ENCODE peak calls at places on chromosomes 5 and 9, in eight cellular contexts. B is body of pancreas, J is IMR-90, G is breast epithelium, E is heart left ventricle, S is tibial nerve, T is Peyer's patch, X is sigmoid colon. Q is an unnamed sample. For H3K36me3, the result is how much of the 10 kb centered on the place peaks cover.

GRCh38 chr9:15374825-15375224 is 47.9 kb upstream of the SNAPC3 start:
- DNase-seq in G (no peak), E (no peak), B (no peak), T (no peak), X (no peak), J (no peak), S (no peak), Q (no peak)

GRCh38 chr5:108655750-108656450 is 91.8 kb upstream of the FER start:
- DNase-seq in J (peak), T (no peak), S (no peak), G (no peak), B (no peak), E (no peak), X (no peak), Q (no peak)

GRCh38 chr9:137679249-137679648 is 60.4 kb downstream of the EHMT1 start:
- DNase-seq in J (no peak), E (no peak), X (no peak), G (no peak), B (no peak), S (no peak), T (peak), Q (no peak)

GRCh38 chr9:28158451-28158850 is 585.2 kb upstream of the C9orf72 start:
- DNase-seq in S (no peak), T (no peak), B (no peak), X (no peak), G (no peak), J (no peak), E (no peak), Q (no peak)

GRCh38 chr5:25955337-25955736 is 1083.0 kb downstream of the CDH9 start:
- DNase-seq in J (no peak), G (no peak), X (no peak), B (no peak), T (no peak), S (no peak), E (no peak), Q (no peak)

GRCh38 chr9:37442556-37442955 is 20.1 kb downstream of the GRHPR start:
- DNase-seq in E (no peak), X (no peak), J (no peak), G (no peak), B (no peak), T (no peak), S (no peak), Q (no peak)

GRCh38 chr9:98380065-98380681 is 124.7 kb upstream of the TBC1D2 start:
- DNase-seq in X (no peak), T (peak), G (no peak), E (no peak), J (peak), B (peak), S (no peak), Q (no peak)

GRCh38 chr5:171823269-171823668 is 37.7 kb downstream of the SMIM23 start:
- DNase-seq in S (no peak), T (no peak), E (no peak), J (no peak), X (no peak), B (peak), G (no peak), Q (no peak)

GRCh38 chr9:130242270-130243014 is 23.1 kb upstream of the HMCN2 start:
- DNase-seq in G (no peak), S (no peak), J (no peak), T (no peak), E (no peak), B (no peak), X (peak), Q (no peak)

GRCh38 chr5:89337-90286 is 2.4 kb upstream of the PLEKHG4B start:
- DNase-seq in J (no peak), G (no peak), T (no peak), X (no peak), E (no peak), S (no peak), B (no peak), Q (no peak)

GRCh38 chr9:130426883-130427282 is 17.9 kb upstream of the ASS1 start:
- DNase-seq in E (peak), J (peak), X (no peak), T (no peak), G (no peak), B (no peak), S (no peak), Q (no peak)

GRCh38 chr5:152092580-152092979 is 167.9 kb upstream of the GLRA1 start:
- DNase-seq in S (no peak), G (no peak), T (no peak), X (no peak), B (no peak), E (no peak), J (no peak), Q (peak)

GRCh38 chr9:137113385-137114159 is 961 bp downstream of the DPP7 start:
- DNase-seq in J (no peak), S (no peak), X (peak), E (no peak), T (no peak), G (no peak), B (no peak), Q (no peak)

GRCh38 chr5:39523821-39524220 is 99.0 kb upstream of the DAB2 start:
- DNase-seq in T (no peak), E (no peak), J (peak), X (no peak), B (no peak), G (no peak), S (no peak), Q (no peak)

GRCh38 chr5:13359326-13359725 is 585.2 kb downstream of the DNAH5 start:
- DNase-seq in T (no peak), S (no peak), B (no peak), J (peak), G (no peak), E (no peak), X (no peak), Q (no peak)

GRCh38 chr9:114048533-114049452 is 29.3 kb downstream of the AMBP start:
- DNase-seq in G (peak), B (no peak), J (no peak), E (no peak), X (peak), S (no peak), T (peak), Q (no peak)

GRCh38 chr9:78363221-78363620 is 66.3 kb downstream of the PSAT1 start:
- DNase-seq in X (peak), S (no peak), J (peak), E (peak), T (no peak), B (no peak), G (no peak), Q (no peak)

GRCh38 chr9:96135071-96135825 is 166.7 kb downstream of the HSD17B3 start:
- DNase-seq in B (no peak), X (peak), S (no peak), J (peak), E (no peak), T (no peak), G (no peak), Q (no peak)

GRCh38 chr5:15752886-15753285 is 252.9 kb downstream of the FBXL7 start:
- DNase-seq in X (peak), J (peak), S (no peak), B (no peak), T (no peak), G (no peak), E (peak), Q (peak)

GRCh38 chr5:132055441-132055807 is 5.0 kb upstream of the IL3 start:
- DNase-seq in T (peak), S (no peak), G (no peak), X (no peak), J (no peak), E (no peak), B (peak), Q (no peak)

GRCh38 chr9:37406603-37407401 is 15.7 kb upstream of the GRHPR start:
- DNase-seq in S (no peak), X (no peak), E (no peak), T (no peak), J (no peak), B (peak), G (no peak), Q (no peak)

GRCh38 chr5:24363789-24364534 is 280.8 kb downstream of the CDH10 start:
- DNase-seq in T (no peak), G (no peak), X (no peak), J (no peak), E (no peak), S (no peak), B (peak), Q (no peak)

GRCh38 chr5:79200573-79201183 is 35.3 kb upstream of the JMY start:
- DNase-seq in B (peak), J (peak), X (no peak), S (no peak), G (no peak), T (no peak), E (no peak), Q (no peak)

GRCh38 chr5:52915176-52915875 is 73.8 kb upstream of the ITGA2 start:
- DNase-seq in G (no peak), J (peak), S (no peak), T (peak), X (peak), E (peak), B (peak), Q (peak)

GRCh38 chr9:134943411-134943810 is 25.7 kb upstream of the FCN1 start:
- DNase-seq in E (no peak), T (no peak), S (no peak), X (no peak), J (no peak), B (no peak), G (no peak), Q (no peak)

GRCh38 chr5:151870820-151871219 is 53.8 kb downstream of the GLRA1 start:
- DNase-seq in E (no peak), T (no peak), J (peak), G (no peak), S (no peak), X (no peak), B (no peak), Q (no peak)

GRCh38 chr9:14466429-14466818 is 152.5 kb upstream of the NFIB start:
- DNase-seq in E (no peak), G (no peak), T (no peak), J (no peak), X (no peak), B (no peak), S (no peak), Q (no peak)

GRCh38 chr5:963673-964531 is 44.7 kb upstream of the NKD2 start:
- DNase-seq in G (no peak), X (no peak), E (peak), S (no peak), B (no peak), T (no peak), J (peak), Q (no peak)

GRCh38 chr5:156824800-156825199 is 25.3 kb upstream of the PPP1R2B start:
- DNase-seq in G (no peak), J (peak), E (no peak), X (no peak), S (no peak), T (no peak), B (no peak), Q (peak)

GRCh38 chr5:145941096-145941676 is 4.8 kb downstream of the SH3RF2 start:
- DNase-seq in B (no peak), T (no peak), J (peak), G (no peak), X (no peak), S (no peak), E (no peak), Q (peak)

GRCh38 chr9:89442981-89443817 is 54.7 kb downstream of the SEMA4D start:
- DNase-seq in S (no peak), J (peak), B (no peak), X (no peak), G (no peak), E (no peak), T (no peak), Q (no peak)

GRCh38 chr5:116502616-116503015 is 72.0 kb downstream of the SEMA6A start:
- DNase-seq in T (no peak), E (no peak), G (no peak), X (peak), J (peak), B (no peak), S (no peak), Q (peak)

GRCh38 chr5:56406221-56406620 is 173.1 kb upstream of the ANKRD55 start:
- DNase-seq in G (no peak), S (no peak), X (no peak), B (no peak), E (no peak), T (no peak), J (no peak), Q (no peak)

GRCh38 chr5:168059111-168059510 is 232.3 kb upstream of the WWC1 start:
- DNase-seq in J (no peak), B (no peak), T (no peak), X (no peak), E (no peak), G (no peak), S (no peak), Q (no peak)

GRCh38 chr5:168055982-168056381 is 235.5 kb upstream of the WWC1 start:
- DNase-seq in G (no peak), X (no peak), S (no peak), E (peak), B (no peak), T (no peak), J (no peak), Q (no peak)

GRCh38 chr5:168055141-168055680 is 236.2 kb upstream of the WWC1 start:
- DNase-seq in T (no peak), G (no peak), B (no peak), E (no peak), X (no peak), J (no peak), S (no peak), Q (no peak)

GRCh38 chr5:168056499-168057182 is 234.8 kb upstream of the WWC1 start:
- DNase-seq in E (no peak), G (no peak), T (no peak), J (no peak), S (no peak), B (no peak), X (no peak), Q (no peak)

DNA sequence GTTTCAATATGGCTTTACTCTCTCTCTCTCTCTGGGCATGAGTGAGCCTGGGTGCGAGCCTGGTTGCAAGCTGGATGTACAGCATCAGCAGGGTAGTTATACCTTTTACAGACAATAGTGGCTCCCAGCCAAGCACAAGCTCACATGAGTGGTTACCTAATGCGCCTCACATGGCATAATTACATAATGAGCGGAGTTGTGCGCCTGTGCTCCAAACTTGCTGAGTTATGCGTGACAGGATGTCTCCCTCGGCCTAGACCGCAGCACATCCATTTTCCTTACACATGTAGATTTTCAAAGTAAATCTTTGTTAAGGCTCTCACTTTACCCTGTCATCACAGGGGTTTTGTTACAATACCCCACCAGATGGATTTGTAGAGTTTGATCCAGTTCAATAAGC is 233.5 kb upstream of the WWC1 start:
- DNase-seq in G (no peak), X (no peak), T (no peak), S (no peak), J (no peak), E (no peak), B (no peak), Q (no peak)
- H3K36me3 ChIP-seq in G (under half), X (under half), T (under half), S (under half), J (under half), E (under half), B (under half), Q (under half)

DNA sequence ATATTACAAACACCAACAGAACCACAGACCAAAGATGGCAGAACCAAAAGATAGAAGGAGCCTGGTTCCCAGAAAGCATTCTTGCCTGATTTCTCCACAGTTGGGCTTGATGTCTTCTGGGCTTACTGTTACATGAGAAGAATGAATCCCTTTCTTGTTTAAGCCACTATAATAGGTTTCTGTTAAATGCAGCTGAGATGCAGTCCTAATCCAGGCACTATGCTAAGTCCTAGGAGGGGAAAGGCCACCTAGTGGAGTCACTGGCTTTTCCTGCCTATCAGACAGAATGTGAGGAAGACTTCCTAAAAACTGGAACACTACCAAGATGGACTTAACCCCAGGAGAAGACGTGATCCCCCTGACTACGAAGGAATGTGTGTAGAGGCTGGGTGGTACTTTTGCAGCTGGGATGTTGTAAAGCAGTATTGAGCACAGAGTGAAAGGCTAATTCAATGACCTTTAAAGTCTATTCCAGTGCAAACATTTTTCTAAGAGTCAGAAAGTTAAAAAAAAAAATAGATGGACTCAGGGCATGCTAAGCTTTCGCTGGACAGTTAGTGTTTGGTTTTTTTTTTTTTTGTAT is 34.3 kb upstream of the FSD1L start:
- DNase-seq in S (no peak), E (no peak), T (no peak), J (peak), X (no peak), G (no peak), B (peak), Q (peak)
- TF ChIP-seq CTCF in S (peak), E (no peak), T (peak), J (peak), X (no peak), G (no peak), B (no peak), Q (no peak)

GRCh38 chr9:105359899-105360298 is 87.9 kb upstream of the FSD1L start:
- DNase-seq in E (no peak), J (peak), G (no peak), B (no peak), T (no peak), S (no peak), X (no peak), Q (no peak)

GRCh38 chr9:105362470-105362869 is 85.4 kb upstream of the FSD1L start:
- DNase-seq in G (no peak), E (no peak), T (no peak), S (no peak), J (no peak), B (no peak), X (no peak), Q (no peak)

GRCh38 chr9:105357937-105358336 is 89.9 kb upstream of the FSD1L start:
- DNase-seq in S (no peak), T (no peak), J (no peak), X (no peak), G (no peak), E (no peak), B (no peak), Q (no peak)

GRCh38 chr9:105361873-105362272 is 86.0 kb upstream of the FSD1L start:
- DNase-seq in B (no peak), J (no peak), E (no peak), T (no peak), G (no peak), X (no peak), S (no peak), Q (no peak)

DNA sequence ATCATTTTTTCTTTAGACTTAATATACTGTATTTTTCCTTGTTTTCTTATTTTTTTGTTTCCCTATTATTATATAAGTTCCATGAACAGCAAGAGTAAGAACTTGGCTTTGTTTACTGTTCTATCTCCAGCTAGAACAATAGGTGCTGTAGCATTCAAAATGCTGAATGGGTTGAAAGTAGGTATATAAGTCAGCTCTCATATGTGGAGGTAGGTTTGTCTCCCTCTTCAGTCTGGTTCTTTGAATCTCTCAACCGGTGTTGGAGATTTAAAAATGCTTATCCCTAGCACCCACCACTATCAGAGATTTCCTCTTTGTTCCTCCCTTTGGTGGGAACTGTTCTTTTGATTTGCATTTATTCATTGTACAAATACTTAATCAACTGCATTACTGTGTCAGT is 87.5 kb upstream of the FSD1L start:
- DNase-seq in S (no peak), X (no peak), T (no peak), B (no peak), J (no peak), E (no peak), G (no peak), Q (no peak)
- TF ChIP-seq POLR2A in S (no peak), X (no peak), T (no peak), B (no peak), J (no peak), E (no peak), G (no peak), Q (no peak)

DNA sequence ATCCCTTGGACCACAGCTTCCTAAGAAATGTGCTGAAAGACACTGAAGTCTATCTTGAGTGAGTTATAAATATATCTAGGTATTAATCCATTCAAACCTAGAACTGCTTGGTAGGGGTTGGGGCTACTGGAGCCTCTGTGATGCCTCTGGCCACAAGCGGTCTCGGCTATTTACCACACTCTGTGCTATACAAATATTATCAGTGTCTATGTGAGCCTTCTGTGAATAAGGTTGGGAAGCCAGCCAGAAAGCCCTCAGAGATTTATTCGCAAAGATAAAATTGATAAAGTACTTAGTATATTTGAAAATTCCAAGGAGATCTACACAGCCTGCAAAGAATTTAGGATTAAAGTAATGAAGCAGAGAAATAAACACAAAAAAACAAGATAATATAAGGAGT is 41.4 kb downstream of the LIFR start:
- DNase-seq in E (no peak), B (no peak), G (no peak), J (no peak), X (no peak), S (no peak), T (no peak), Q (no peak)
- H3K36me3 ChIP-seq in E (under half), B (under half), G (under half), J (under half), X (under half), S (half or more), T (under half), Q (under half)

GRCh38 chr9:128946544-128946943 is 859 bp downstream of the DOLK start:
- DNase-seq in E (no peak), X (peak), J (no peak), S (no peak), B (no peak), T (no peak), G (no peak), Q (no peak)
- TF ChIP-seq CTCF in E (no peak), X (no peak), J (no peak), S (no peak), B (no peak), T (no peak), G (no peak), Q (no peak)

DNA sequence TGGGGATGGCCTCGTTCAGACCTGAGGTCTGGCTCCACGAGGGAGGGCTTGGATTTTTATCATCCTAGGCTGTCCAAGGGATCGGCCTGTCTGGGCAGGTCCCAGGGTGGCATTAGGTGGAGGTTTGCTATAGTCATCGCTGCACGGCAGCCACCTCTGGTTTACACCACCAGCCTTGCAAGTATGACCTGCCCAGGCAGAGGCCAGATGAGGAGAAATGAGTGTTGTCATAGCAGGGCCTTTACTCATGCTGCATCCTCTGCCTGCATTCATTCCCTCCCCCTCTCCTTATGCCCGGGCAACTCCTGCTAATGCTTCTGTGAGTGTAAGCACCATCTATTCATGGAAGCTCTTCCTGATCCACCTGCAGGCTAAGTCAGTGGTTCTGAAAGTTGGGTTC is 15.3 kb upstream of the NDST1 start:
- DNase-seq in S (no peak), X (no peak), J (peak), B (no peak), E (no peak), G (no peak), T (no peak), Q (no peak)
- TF ChIP-seq POLR2A in S (no peak), X (no peak), J (no peak), B (no peak), E (no peak), G (no peak), T (no peak), Q (no peak)

GRCh38 chr9:131468031-131468430 is 34.7 kb upstream of the POMT1 start:
- DNase-seq in J (no peak), E (no peak), S (no peak), G (no peak), T (no peak), X (peak), B (no peak), Q (no peak)
- H3K36me3 ChIP-seq in J (half or more), E (under half), S (half or more), G (under half), T (under half), X (half or more), B (half or more), Q (half or more)

Q was measured in thyroid gland.